ENCODE peak calls at places on chromosomes 4 and X, in four cellular contexts. A is esophagus squamous epithelium, U is tibial nerve, K is cardiac muscle cell. Z is an unnamed sample.

GRCh38 chr4:185183622-185184281 is 20.0 kb downstream of the CFAP97 start:
- DNase-seq in U (peak), A (peak), K (peak), Z (peak)

GRCh38 chrX:133497356-133497755 is 82.1 kb upstream of the GPC4 start:
- DNase-seq in U (no peak), K (no peak), A (no peak), Z (no peak)

GRCh38 chr4:171203425-171203824 is 609.8 kb upstream of the GALNTL6 start:
- DNase-seq in U (no peak), A (no peak), K (no peak), Z (no peak)

GRCh38 chrX:55731826-55732225 is 14.3 kb downstream of the RRAGB start:
- DNase-seq in K (no peak), A (no peak), U (no peak), Z (no peak)

GRCh38 chr4:121597346-121597934 is 99.3 kb downstream of the ANXA5 start:
- DNase-seq in U (no peak), A (no peak), K (no peak), Z (no peak)

GRCh38 chrX:19566359-19567141 is 51.2 kb upstream of the MAP3K15 start:
- DNase-seq in K (no peak), A (no peak), U (no peak), Z (no peak)

GRCh38 chrX:152632445-152633097 is 5.1 kb upstream of the GABRQ start:
- DNase-seq in U (peak), A (no peak), K (peak), Z (no peak)

GRCh38 chr4:11628093-11628725 is 199.5 kb upstream of the HS3ST1 start:
- DNase-seq in A (no peak), U (no peak), K (no peak), Z (no peak)

GRCh38 chr4:165060938-165061337 is 7.3 kb downstream of the TRIM75 start:
- DNase-seq in K (no peak), A (no peak), U (no peak), Z (no peak)

GRCh38 chr4:24924309-24924781 is 11.5 kb upstream of the CCDC149 start:
- DNase-seq in K (no peak), U (no peak), A (no peak), Z (no peak)

GRCh38 chrX:70592091-70592490 is 147.5 kb downstream of the DLG3 start:
- DNase-seq in K (no peak), U (no peak), A (no peak), Z (no peak)

GRCh38 chr4:158302076-158302866 is 92.0 kb downstream of the TMEM144 start:
- DNase-seq in K (no peak), A (no peak), U (no peak), Z (no peak)

GRCh38 chr4:177573487-177573886 is 131.2 kb upstream of the AGA start:
- DNase-seq in U (no peak), K (no peak), A (no peak), Z (no peak)

GRCh38 chr4:78155616-78156105 is 98.5 kb downstream of the FRAS1 start:
- DNase-seq in U (no peak), K (no peak), A (no peak), Z (no peak)

GRCh38 chr4:152965614-152966013 is 29.5 kb downstream of the FHDC1 start:
- DNase-seq in K (no peak), U (no peak), A (no peak), Z (no peak)

GRCh38 chrX:45598841-45599240 is 398.2 kb upstream of the DIPK2B start:
- DNase-seq in U (no peak), K (no peak), A (no peak), Z (no peak)

GRCh38 chr4:59200992-59201391 is 1999.1 kb upstream of the ADGRL3 start:
- DNase-seq in U (no peak), K (peak), A (no peak), Z (no peak)

GRCh38 chrX:108036298-108036973 is 8.4 kb upstream of the VSIG1 start:
- DNase-seq in U (no peak), K (no peak), A (no peak), Z (no peak)

GRCh38 chrX:134688181-134688580 is 29.9 kb upstream of the PLAC1 start:
- DNase-seq in U (no peak), K (no peak), A (no peak), Z (no peak)

GRCh38 chrX:31057291-31057690 is 14.6 kb downstream of the FTHL17 start:
- DNase-seq in K (no peak), U (no peak), A (no peak), Z (no peak)

GRCh38 chr4:14831447-14831846 is 170.8 kb upstream of the CPEB2 start:
- DNase-seq in K (no peak), A (no peak), U (no peak), Z (no peak)

GRCh38 chr4:14827111-14827510 is 175.2 kb upstream of the CPEB2 start:
- DNase-seq in U (no peak), K (no peak), A (no peak), Z (no peak)

GRCh38 chr4:14833053-14833452 is 169.2 kb upstream of the CPEB2 start:
- DNase-seq in K (no peak), A (no peak), U (no peak), Z (no peak)

GRCh38 chr4:14834382-14834781 is 167.9 kb upstream of the CPEB2 start:
- DNase-seq in A (no peak), U (no peak), K (no peak), Z (no peak)

DNA sequence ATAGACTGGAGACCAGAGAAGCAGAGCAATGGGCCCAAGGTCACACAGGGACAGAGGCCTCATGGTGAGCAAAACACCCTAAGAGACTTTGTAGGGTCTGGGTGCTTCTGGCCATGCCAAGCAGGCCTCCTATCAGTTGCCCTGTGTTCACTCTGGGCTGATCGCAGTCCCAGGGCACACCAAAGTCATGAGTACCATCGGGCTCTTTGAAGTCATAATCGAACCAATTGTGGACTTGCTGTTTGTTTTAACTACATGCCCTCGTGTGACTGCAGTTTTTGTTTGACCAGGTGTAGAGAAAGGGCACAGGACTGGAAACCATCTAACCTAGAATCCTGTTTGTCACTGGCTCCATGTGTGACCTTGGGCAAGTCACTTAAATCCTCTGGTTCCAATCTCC is 172.5 kb upstream of the CPEB2 start:
- DNase-seq in A (no peak), U (no peak), K (no peak), Z (no peak)
- H3K4me3 ChIP-seq in A (no peak), U (no peak), K (no peak), Z (no peak)

GRCh38 chrX:10851809-10852208 is 231.4 kb upstream of the MID1 start:
- DNase-seq in U (no peak), A (no peak), K (no peak), Z (no peak)

GRCh38 chrX:10856797-10857196 is 236.4 kb upstream of the MID1 start:
- DNase-seq in A (no peak), U (no peak), K (no peak), Z (no peak)

GRCh38 chrX:10859353-10859752 is 239.0 kb upstream of the MID1 start:
- DNase-seq in K (no peak), A (no peak), U (no peak), Z (no peak)

GRCh38 chrX:10855845-10856244 is 235.5 kb upstream of the MID1 start:
- DNase-seq in A (no peak), K (no peak), U (no peak), Z (no peak)

GRCh38 chrX:10854594-10854993 is 234.2 kb upstream of the MID1 start:
- DNase-seq in A (no peak), U (no peak), K (no peak), Z (no peak)
- TF ChIP-seq CTCF in A (no peak), U (no peak), K (no peak), Z (no peak)

DNA sequence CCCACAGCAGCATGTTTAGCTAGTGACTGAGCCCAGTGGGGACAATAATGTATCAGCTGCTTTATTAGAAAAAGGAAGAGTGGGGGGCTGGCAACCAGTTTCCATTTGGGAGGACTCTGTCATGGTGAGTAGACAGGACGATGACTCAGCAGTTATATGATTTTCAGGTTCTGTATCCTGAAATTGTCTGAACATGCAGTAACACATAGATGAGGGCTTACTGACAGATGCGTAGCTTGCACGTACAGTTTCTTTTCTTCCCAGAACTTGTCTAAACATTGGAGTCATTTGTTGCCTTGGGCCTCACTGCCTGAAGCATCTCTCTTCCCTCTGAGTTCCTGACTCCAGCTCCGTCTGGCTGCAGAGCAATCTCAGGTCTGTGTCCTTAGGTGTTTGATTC is 1415.6 kb upstream of the TENM3 start:
- DNase-seq in A (no peak), K (no peak), U (no peak), Z (no peak)
- H3K4me3 ChIP-seq in A (peak), K (no peak), U (peak), Z (peak)

GRCh38 chr4:40401096-40401495 is 66.0 kb downstream of the CHRNA9 start:
- DNase-seq in U (no peak), A (no peak), K (no peak), Z (no peak)

GRCh38 chr4:40402556-40402955 is 67.4 kb downstream of the CHRNA9 start:
- DNase-seq in U (no peak), A (no peak), K (no peak), Z (no peak)

GRCh38 chr4:40395908-40396806 is 61.0 kb downstream of the CHRNA9 start:
- DNase-seq in K (peak), A (no peak), U (peak), Z (no peak)

GRCh38 chr4:40401646-40402045 is 66.5 kb downstream of the CHRNA9 start:
- DNase-seq in U (no peak), K (peak), A (no peak), Z (no peak)

GRCh38 chr4:40399578-40399977 is 64.4 kb downstream of the CHRNA9 start:
- DNase-seq in U (no peak), K (no peak), A (no peak), Z (no peak)
- TF ChIP-seq CTCF in U (no peak), K (no peak), A (no peak), Z (no peak)

DNA sequence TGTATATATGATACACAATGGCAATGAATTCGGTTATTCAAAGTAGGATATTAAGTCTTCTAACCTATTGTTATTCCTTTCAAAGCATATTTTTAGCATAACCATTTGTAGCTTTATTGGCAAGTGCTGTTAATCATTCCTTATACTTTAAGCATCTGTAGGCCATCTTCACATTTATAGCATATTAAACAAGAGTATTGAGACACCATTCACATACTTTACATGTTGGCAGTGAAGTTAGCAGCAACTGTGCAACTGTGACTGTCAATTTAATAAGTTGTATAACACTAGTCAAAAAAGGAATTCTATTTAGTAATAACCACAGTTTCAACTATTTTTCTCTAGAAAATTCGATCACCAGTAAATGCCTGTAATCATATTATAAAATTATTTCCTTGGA is 107.3 kb upstream of the MYOZ2 start:
- DNase-seq in U (no peak), K (no peak), A (no peak), Z (no peak)
- H3K4me3 ChIP-seq in U (peak), K (no peak), A (peak), Z (peak)

GRCh38 chrX:3815896-3816664 is 102.6 kb upstream of the PRKX start:
- DNase-seq in K (peak), A (peak), U (peak), Z (no peak)

GRCh38 chrX:3806630-3807029 is 93.2 kb upstream of the PRKX start:
- DNase-seq in U (no peak), A (no peak), K (no peak), Z (no peak)

GRCh38 chrX:3807906-3808305 is 94.5 kb upstream of the PRKX start:
- DNase-seq in A (no peak), K (no peak), U (no peak), Z (no peak)

GRCh38 chrX:3811331-3812311 is 98.2 kb upstream of the PRKX start:
- DNase-seq in K (peak), U (no peak), A (no peak), Z (no peak)
- TF ChIP-seq CTCF in K (peak), U (peak), A (peak), Z (no peak)

DNA sequence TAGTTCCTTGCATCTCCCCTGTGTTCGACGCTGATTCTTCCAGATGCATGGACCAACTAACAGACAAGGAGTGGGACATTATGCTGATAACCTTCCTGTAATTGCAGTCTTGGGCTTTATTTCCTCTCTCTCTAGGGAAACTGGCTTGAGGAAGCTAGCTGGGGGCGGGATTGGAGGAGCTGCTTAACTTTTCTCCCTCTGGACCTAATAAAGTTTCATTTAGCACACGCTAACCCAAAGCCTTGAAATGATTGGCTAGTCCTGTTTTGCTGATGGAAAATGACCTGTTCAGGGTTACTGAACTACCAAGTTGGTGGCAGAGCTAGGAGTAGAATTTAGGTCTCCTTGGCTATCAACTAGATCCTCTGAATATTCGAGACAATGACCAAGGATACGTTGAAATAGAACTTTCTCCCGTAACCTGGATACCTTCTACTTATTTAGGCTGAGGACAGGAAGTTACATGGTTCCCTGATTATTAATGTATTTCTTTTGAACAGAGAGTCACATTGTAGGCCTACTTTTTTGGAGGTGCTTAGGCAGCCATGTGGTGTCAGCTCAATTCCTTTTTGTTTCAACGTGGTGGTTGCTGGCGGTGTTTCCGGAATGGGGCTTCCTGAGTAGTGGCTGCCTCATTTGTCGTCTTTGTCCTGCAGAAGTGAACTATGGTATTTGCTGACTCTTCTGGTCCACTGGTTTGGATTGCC is 2.0 kb downstream of the PGK1 start:
- DNase-seq in K (no peak), U (no peak), A (no peak), Z (no peak)
- H3K4me3 ChIP-seq in K (peak), U (peak), A (peak), Z (peak)

DNA sequence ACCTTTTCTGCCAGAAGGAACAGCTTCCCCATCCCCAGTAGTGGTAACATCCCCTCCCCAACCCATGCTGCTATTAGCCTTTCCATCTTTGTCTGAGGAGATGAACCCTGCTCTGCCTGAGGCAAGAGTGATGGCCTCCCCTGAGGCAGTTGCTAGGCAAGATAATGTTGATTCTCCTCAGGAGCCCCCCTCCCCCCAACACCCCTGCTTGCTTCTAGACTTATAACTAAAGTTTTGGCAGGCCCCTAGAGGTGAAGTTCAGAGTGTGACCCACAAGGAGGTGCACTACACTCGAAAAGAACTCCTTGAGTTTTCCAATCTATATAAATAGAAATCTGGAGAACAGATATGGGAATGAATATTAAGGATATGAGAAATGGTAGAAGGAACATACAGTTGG is 962.5 kb downstream of the ADGRL3 start:
- DNase-seq in U (no peak), A (no peak), K (no peak), Z (no peak)
- TF ChIP-seq CTCF in U (no peak), A (no peak), K (no peak), Z (no peak)

GRCh38 chr4:107824367-107825071 is at the start of gene SGMS2:
- DNase-seq in K (peak), U (peak), A (peak), Z (peak)
- H3K4me3 ChIP-seq in K (peak), U (peak), A (peak), Z (peak)